ENCODE peak calls at places on chromosomes 16 and 17, in nine cellular contexts. G is ascending aorta; P is H7; D is activated B cell treated with CpG ODN at 0.5 μM for 24 hours; Y is HFF-Myc; T is HuH-7.5; J is hypothalamus; C is CD8-positive, alpha-beta memory T cell; I is fibroblast of pulmonary artery. R is an unnamed sample.

GRCh38 chr16:12901204-12901596 is 198 bp upstream of the SHISA9 start:
- DNase-seq in Y (no peak), C (no peak), I (no peak), P (peak), G (no peak), J (peak), D (no peak), T (no peak), R (no peak)

GRCh38 chr16:88908307-88908706 is 41.8 kb upstream of the PABPN1L start:
- DNase-seq in T (no peak), P (no peak), D (no peak), C (no peak), J (no peak), Y (no peak), G (no peak), I (no peak), R (no peak)

GRCh38 chr16:50210266-50211038 is 55.9 kb upstream of the ADCY7 start:
- DNase-seq in G (peak), T (peak), Y (peak), D (no peak), P (peak), I (peak), C (peak), J (peak), R (peak)

GRCh38 chr16:89420204-89420603 is 70.2 kb downstream of the ANKRD11 start:
- DNase-seq in I (no peak), Y (no peak), T (no peak), J (no peak), D (no peak), C (no peak), G (no peak), P (no peak), R (no peak)

GRCh38 chr16:56743840-56744239 is 13.9 kb downstream of the NUP93 start:
- DNase-seq in Y (peak), P (no peak), G (no peak), J (no peak), I (peak), D (no peak), T (no peak), C (no peak), R (no peak)

GRCh38 chr17:53707546-53707945 is 115.2 kb upstream of the KIF2B start:
- DNase-seq in C (no peak), G (no peak), I (no peak), P (no peak), T (no peak), J (no peak), D (no peak), Y (no peak), R (no peak)

GRCh38 chr16:89436362-89436761 is 54.0 kb downstream of the ANKRD11 start:
- DNase-seq in C (no peak), P (no peak), T (no peak), J (no peak), D (no peak), G (no peak), I (no peak), Y (no peak), R (no peak)

GRCh38 chr16:78437352-78437968 is 338.0 kb downstream of the WWOX start:
- DNase-seq in T (peak), J (peak), Y (no peak), G (no peak), C (peak), D (no peak), P (peak), I (peak), R (no peak)

GRCh38 chr16:12788758-12789157 is 14.9 kb downstream of the CPPED1 start:
- DNase-seq in J (no peak), I (no peak), C (no peak), G (no peak), D (no peak), P (no peak), T (no peak), Y (no peak), R (no peak)

GRCh38 chr16:81521141-81521626 is 76.6 kb downstream of the CMIP start:
- DNase-seq in J (peak), P (no peak), G (no peak), D (no peak), I (no peak), C (peak), Y (no peak), T (no peak), R (peak)

GRCh38 chr17:27461192-27461859 is 5.1 kb downstream of the KSR1 start:
- DNase-seq in Y (no peak), D (no peak), P (no peak), T (no peak), G (no peak), I (no peak), J (no peak), C (no peak), R (no peak)

GRCh38 chr16:88398874-88399178 is 16.1 kb downstream of the ZNF469 start:
- DNase-seq in T (no peak), P (no peak), D (no peak), Y (no peak), G (no peak), C (no peak), I (no peak), J (no peak), R (no peak)

GRCh38 chr17:78485416-78486168 is 91.6 kb downstream of the DNAH17 start:
- DNase-seq in G (no peak), Y (no peak), T (no peak), J (no peak), I (no peak), C (no peak), P (peak), D (no peak), R (no peak)

GRCh38 chr16:4277987-4278513 is 5.2 kb upstream of the TFAP4 start:
- DNase-seq in T (no peak), G (no peak), J (no peak), C (no peak), Y (no peak), P (no peak), D (no peak), I (no peak), R (no peak)

GRCh38 chr17:596763-597644 is 117.6 kb downstream of the VPS53 start:
- DNase-seq in G (no peak), P (no peak), J (no peak), T (no peak), Y (no peak), C (no peak), I (peak), D (no peak), R (no peak)

GRCh38 chr16:66335704-66336329 is 30.7 kb upstream of the CDH5 start:
- DNase-seq in G (no peak), T (no peak), P (no peak), J (peak), Y (no peak), I (peak), D (no peak), C (no peak), R (peak)

GRCh38 chr17:33712120-33712519 is 419.0 kb upstream of the ASIC2 start:
- DNase-seq in G (no peak), Y (no peak), P (peak), J (no peak), C (no peak), D (no peak), T (no peak), I (no peak), R (no peak)

GRCh38 chr17:16081507-16082087 is 82.0 kb downstream of the TTC19 start:
- DNase-seq in T (peak), I (no peak), Y (no peak), G (no peak), D (no peak), J (no peak), P (no peak), C (no peak), R (no peak)

GRCh38 chr17:39553326-39553945 is 54.3 kb downstream of the NEUROD2 start:
- DNase-seq in T (no peak), J (no peak), D (no peak), C (no peak), G (peak), I (peak), P (no peak), Y (no peak), R (no peak)

GRCh38 chr16:70454221-70455034 is at the start of gene FCSK:
- DNase-seq in J (peak), T (peak), I (peak), G (peak), C (peak), P (peak), Y (no peak), D (peak), R (peak)

GRCh38 chr17:10812674-10813073 is 8.8 kb upstream of the TMEM238L start:
- DNase-seq in Y (no peak), T (no peak), D (no peak), P (no peak), G (no peak), I (no peak), J (no peak), C (no peak), R (no peak)

GRCh38 chr17:29596811-29597210 is 3.9 kb downstream of the ANKRD13B start:
- DNase-seq in G (no peak), I (no peak), P (peak), C (no peak), Y (no peak), J (no peak), T (no peak), D (no peak), R (peak)

GRCh38 chr16:76668207-76668725 is 391.1 kb downstream of the CNTNAP4 start:
- DNase-seq in D (no peak), C (no peak), Y (no peak), G (no peak), P (no peak), T (no peak), J (no peak), I (no peak), R (no peak)

GRCh38 chr17:81515530-81516041 is 3.0 kb upstream of the ACTG1 start:
- DNase-seq in T (no peak), C (peak), I (no peak), G (no peak), J (no peak), P (peak), Y (no peak), D (peak), R (peak)

GRCh38 chr16:57000271-57001025 is 11.1 kb downstream of the NLRC5 start:
- DNase-seq in G (peak), Y (peak), D (peak), C (peak), T (no peak), P (peak), I (peak), J (no peak), R (peak)

GRCh38 chr17:42321555-42321954 is 33.3 kb downstream of the STAT5A start:
- DNase-seq in P (no peak), J (no peak), G (no peak), T (no peak), Y (no peak), D (no peak), I (no peak), C (no peak), R (no peak)

GRCh38 chr16:30668393-30668792 is 10.2 kb downstream of the FBRS start:
- DNase-seq in C (no peak), J (no peak), T (no peak), G (no peak), P (peak), I (no peak), D (no peak), Y (no peak), R (no peak)

GRCh38 chr17:80696964-80697363 is 152.3 kb downstream of the RPTOR start:
- DNase-seq in C (no peak), P (no peak), T (no peak), Y (no peak), G (no peak), I (no peak), D (no peak), J (no peak), R (no peak)

GRCh38 chr16:89319883-89320716 is 102.6 kb downstream of the ZNF778 start:
- DNase-seq in I (peak), D (no peak), Y (no peak), C (no peak), P (no peak), T (peak), J (no peak), G (peak), R (peak)

GRCh38 chr17:77914440-77915254 is 43.9 kb upstream of the TNRC6C start:
- DNase-seq in P (peak), G (no peak), I (no peak), D (no peak), C (no peak), Y (no peak), T (no peak), J (no peak), R (no peak)

GRCh38 chr17:82050152-82050760 is 1.4 kb downstream of the RFNG start:
- DNase-seq in J (no peak), I (no peak), D (no peak), T (no peak), G (no peak), C (no peak), Y (no peak), P (no peak), R (peak)

GRCh38 chr16:72291531-72291981 is 119.6 kb upstream of the PMFBP1 start:
- DNase-seq in D (no peak), C (no peak), I (peak), J (no peak), Y (peak), T (no peak), G (no peak), P (no peak), R (no peak)

GRCh38 chr16:51298800-51299199 is 147.7 kb upstream of the SALL1 start:
- DNase-seq in C (no peak), T (no peak), D (no peak), Y (no peak), J (no peak), P (no peak), I (no peak), G (no peak), R (no peak)

GRCh38 chr17:80482555-80483308 is 6.3 kb upstream of the NPTX1 start:
- DNase-seq in D (no peak), C (no peak), Y (no peak), I (no peak), G (no peak), P (no peak), T (no peak), J (no peak), R (peak)